ENCODE peak calls at places on chromosome 21, in seven cellular contexts. K is fibroblast of mammary gland; N is NCI-H82; I is CD4-positive, CD25-positive, alpha-beta regulatory T cell; P is HS-5; Y is left ventricle myocardium inferior; R is RWPE1. M is an unnamed sample.

GRCh38 chr21:32543975-32544374 is 41.3 kb downstream of the TCP10L start:
- DNase-seq in R (no peak), I (no peak), P (no peak), N (no peak), K (no peak), Y (no peak), M (no peak)

GRCh38 chr21:18244721-18245486 is at the start of gene CHODL:
- DNase-seq in N (peak), P (no peak), R (no peak), K (no peak), Y (peak), I (no peak), M (peak)

GRCh38 chr21:37281993-37282392 is 14.9 kb upstream of the VPS26C start:
- DNase-seq in N (peak), K (no peak), P (no peak), R (no peak), I (no peak), Y (no peak), M (no peak)

GRCh38 chr21:41783476-41784150 is 16.8 kb upstream of the RIPK4 start:
- DNase-seq in R (peak), K (no peak), P (no peak), N (no peak), Y (no peak), I (no peak), M (no peak)

GRCh38 chr21:46393451-46393940 is 65.2 kb upstream of the DIP2A start:
- DNase-seq in Y (no peak), R (no peak), N (no peak), K (peak), P (no peak), I (no peak), M (no peak)

GRCh38 chr21:31732891-31733520 is 1.1 kb upstream of the SCAF4 start:
- DNase-seq in R (peak), N (peak), K (peak), P (no peak), I (no peak), Y (no peak), M (no peak)

GRCh38 chr21:45857761-45858160 is 123.8 kb upstream of the COL6A1 start:
- DNase-seq in N (no peak), I (no peak), P (no peak), Y (no peak), K (no peak), R (no peak), M (no peak)

GRCh38 chr21:21101911-21102310 is 103.7 kb downstream of the NCAM2 start:
- DNase-seq in R (peak), N (peak), P (peak), I (no peak), K (peak), Y (no peak), M (peak)

GRCh38 chr21:45244799-45245340 is 42.8 kb downstream of the POFUT2 start:
- DNase-seq in R (no peak), P (no peak), I (no peak), Y (no peak), K (no peak), N (no peak), M (no peak)